ENCODE peak calls at places on chromosomes 5 and 9, in seven cellular contexts. H is mammary epithelial cell, I is PC-9, X is MM.1S, Y is A673, D is hepatocyte, Q is HCT116. T is an unnamed sample. For H3K27me3, the result is how much of the 10 kb centered on the place peaks cover.

GRCh38 chr5:1951165-1951816 is 68.6 kb upstream of the IRX4 start:
- DNase-seq in Y (no peak), D (no peak), X (no peak), Q (no peak), H (no peak), I (no peak), T (no peak)

GRCh38 chr5:85182344-85182743 is 797.7 kb upstream of the EDIL3 start:
- DNase-seq in D (no peak), Q (no peak), H (no peak), I (no peak), Y (no peak), X (no peak), T (no peak)

GRCh38 chr5:15834596-15835245 is 334.7 kb downstream of the FBXL7 start:
- DNase-seq in I (peak), Q (no peak), H (peak), X (peak), Y (peak), D (no peak), T (peak)

GRCh38 chr5:42718591-42718990 is 38.0 kb upstream of the CCDC152 start:
- DNase-seq in I (no peak), H (peak), D (no peak), Q (no peak), X (peak), Y (no peak), T (no peak)

GRCh38 chr5:80103375-80103774 is 68.2 kb downstream of the THBS4 start:
- DNase-seq in D (no peak), I (no peak), Q (no peak), Y (no peak), X (no peak), H (no peak), T (no peak)

GRCh38 chr5:65468633-65469032 is 13.1 kb downstream of the ADAMTS6 start:
- DNase-seq in X (no peak), I (no peak), D (no peak), Q (no peak), H (no peak), Y (no peak), T (peak)

GRCh38 chr9:109074236-109074889 is 45.4 kb downstream of the TMEM245 start:
- DNase-seq in I (no peak), Q (no peak), X (no peak), Y (no peak), D (no peak), H (no peak), T (no peak)

GRCh38 chr5:65883461-65883860 is 42.9 kb upstream of the ERBIN start:
- DNase-seq in I (no peak), H (no peak), X (no peak), Y (no peak), D (no peak), Q (no peak), T (no peak)

GRCh38 chr9:127926961-127927456 is 3.6 kb downstream of the PIP5KL1 start:
- DNase-seq in D (no peak), Q (no peak), X (no peak), I (no peak), Y (no peak), H (peak), T (peak)

GRCh38 chr5:180795771-180796313 is 6.8 kb downstream of the MGAT1 start:
- DNase-seq in D (no peak), I (no peak), Y (no peak), X (no peak), H (no peak), Q (no peak), T (no peak)

GRCh38 chr9:77851862-77852602 is 179.6 kb downstream of the GNAQ start:
- DNase-seq in X (no peak), I (peak), Q (no peak), H (no peak), Y (no peak), D (no peak), T (no peak)

GRCh38 chr9:93950619-93951601 is 4.2 kb downstream of the BARX1 start:
- DNase-seq in D (peak), X (peak), Y (no peak), H (peak), I (no peak), Q (no peak), T (peak)

GRCh38 chr9:15936316-15936869 is 383.6 kb downstream of the CCDC171 start:
- DNase-seq in Q (no peak), X (no peak), Y (peak), D (no peak), H (no peak), I (no peak), T (peak)

GRCh38 chr9:34985311-34985899 is 4.1 kb upstream of the DNAJB5 start:
- DNase-seq in D (peak), X (peak), Q (peak), I (no peak), H (peak), Y (peak), T (peak)

GRCh38 chr9:36762958-36763357 is 190.3 kb downstream of the MELK start:
- DNase-seq in H (no peak), Q (no peak), Y (no peak), I (no peak), X (no peak), D (no peak), T (no peak)

GRCh38 chr5:180591249-180591887 is at the start of gene SCGB3A1:
- DNase-seq in Y (no peak), D (no peak), X (no peak), I (no peak), Q (no peak), H (no peak), T (peak)

GRCh38 chr5:68519135-68519534 is 303.6 kb downstream of the PIK3R1 start:
- DNase-seq in I (no peak), D (no peak), Y (no peak), Q (no peak), X (no peak), H (no peak), T (no peak)

GRCh38 chr5:104187656-104188055 is 625.1 kb upstream of the NUDT12 start:
- DNase-seq in X (no peak), Q (no peak), I (no peak), H (no peak), D (no peak), Y (no peak), T (no peak)

GRCh38 chr5:13771011-13771571 is 173.4 kb downstream of the DNAH5 start:
- DNase-seq in X (no peak), Y (no peak), H (peak), Q (no peak), I (no peak), D (no peak), T (peak)

GRCh38 chr5:132661231-132662003 is 3.4 kb downstream of the IL13 start:
- DNase-seq in D (no peak), X (no peak), Y (no peak), H (no peak), I (no peak), Q (no peak), T (peak)

GRCh38 chr9:126925876-126926275 is 11.3 kb downstream of the RALGPS1 start:
- DNase-seq in I (peak), X (peak), Q (no peak), D (no peak), Y (no peak), H (no peak), T (no peak)

GRCh38 chr9:1008256-1008655 is 31.8 kb downstream of the DMRT3 start:
- DNase-seq in D (no peak), Y (no peak), Q (no peak), I (no peak), H (no peak), X (no peak), T (peak)
- H3K27ac ChIP-seq in D (no peak), Y (no peak), Q (no peak), I (no peak), H (no peak), X (no peak), T (no peak)

GRCh38 chr9:1046639-1047604 is 3.2 kb upstream of the DMRT2 start:
- DNase-seq in D (no peak), Y (no peak), X (no peak), H (no peak), Q (no peak), I (no peak), T (no peak)
- TF ChIP-seq EZH2 in D (no peak), Y (no peak), X (no peak), H (peak), Q (no peak), I (no peak), T (no peak)

DNA sequence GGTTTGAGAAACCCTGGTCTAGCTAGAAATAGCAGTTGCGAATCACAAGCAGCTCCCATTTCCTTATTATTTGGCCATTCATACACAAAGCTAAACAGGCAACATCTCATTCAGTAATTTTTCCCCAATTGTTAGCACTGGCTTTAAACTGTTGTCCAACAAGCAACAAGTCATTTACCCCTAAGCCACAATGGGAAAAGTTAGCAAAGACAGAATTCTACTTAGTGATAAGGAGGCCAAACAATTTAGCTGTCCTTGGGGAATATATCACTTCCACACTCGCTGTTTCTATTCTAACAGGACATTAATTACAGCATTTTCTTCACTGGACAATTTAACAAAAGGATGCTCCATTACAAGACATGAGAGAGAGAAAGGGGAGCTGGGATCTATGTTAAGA is 2.8 kb downstream of the MYO10 start:
- DNase-seq in Q (no peak), H (no peak), D (no peak), Y (no peak), I (no peak), X (no peak), T (peak)
- H3K27me3 ChIP-seq in Q (under half), H (under half), D (under half), Y (under half), I (under half), X (under half), T (under half)

GRCh38 chr9:121736964-121737462 is 85.6 kb downstream of the DAB2IP start:
- DNase-seq in Y (no peak), D (peak), I (peak), Q (no peak), X (no peak), H (no peak), T (peak)

GRCh38 chr9:121734465-121734864 is 83.0 kb downstream of the DAB2IP start:
- DNase-seq in X (no peak), Y (no peak), Q (no peak), D (no peak), I (no peak), H (no peak), T (peak)

GRCh38 chr9:121736147-121736721 is 84.8 kb downstream of the DAB2IP start:
- DNase-seq in I (peak), X (no peak), Y (no peak), H (no peak), Q (no peak), D (peak), T (peak)

GRCh38 chr9:121735065-121735791 is 83.8 kb downstream of the DAB2IP start:
- DNase-seq in I (peak), X (no peak), Y (peak), D (peak), H (peak), Q (no peak), T (peak)

DNA sequence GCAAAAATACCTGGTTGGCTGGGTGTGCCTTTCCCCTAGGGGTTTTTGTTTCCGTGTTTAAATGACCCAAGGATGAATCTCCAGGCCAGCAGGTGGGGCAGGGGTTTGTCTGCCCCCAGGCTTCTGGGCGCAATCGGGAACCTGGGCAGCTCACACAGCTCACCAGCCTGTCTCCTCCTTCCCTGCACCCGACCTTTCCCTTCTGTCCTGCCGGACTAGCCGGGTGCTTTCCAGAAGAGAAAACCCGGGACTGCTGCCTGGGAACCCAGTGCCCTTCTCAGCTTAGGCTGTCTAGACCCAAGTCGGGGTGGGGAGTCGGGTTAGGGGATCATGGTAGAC is 84.3 kb downstream of the DAB2IP start:
- DNase-seq in Y (no peak), D (no peak), H (peak), Q (no peak), I (peak), X (no peak), T (peak)
- H3K27ac ChIP-seq in Y (no peak), D (peak), H (peak), Q (peak), I (peak), X (no peak), T (no peak)

GRCh38 chr9:130663258-130664171 is 879 bp upstream of the PRDM12 start:
- DNase-seq in I (no peak), H (no peak), Q (no peak), D (no peak), Y (no peak), X (no peak), T (peak)
- TF ChIP-seq EZH2 in I (no peak), H (peak), Q (no peak), D (peak), Y (peak), X (peak), T (peak)

DNA sequence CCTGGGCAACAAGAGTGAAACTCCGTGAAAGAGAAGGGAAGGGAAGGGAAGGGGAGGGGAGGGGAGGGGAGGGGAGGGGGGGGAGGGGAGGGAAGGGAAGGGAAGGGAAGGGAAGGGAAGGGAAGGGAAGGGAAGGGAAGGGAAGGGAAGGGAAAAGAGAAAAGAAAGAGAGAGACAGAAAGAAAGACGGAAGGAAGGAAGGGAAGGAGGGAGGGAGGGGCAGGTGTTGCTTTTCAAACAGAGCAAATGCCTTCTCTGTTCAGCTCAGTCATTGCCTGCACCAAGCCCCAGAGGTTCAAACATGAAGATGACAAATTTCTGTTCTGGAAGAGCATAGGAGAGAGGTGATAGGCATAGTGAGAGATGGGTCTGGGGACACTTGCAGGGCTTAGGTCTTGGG is 330.0 kb downstream of the DRD1 start:
- DNase-seq in Y (no peak), H (no peak), D (no peak), I (no peak), Q (no peak), X (no peak), T (no peak)
- H3K27me3 ChIP-seq in Y (under half), H (under half), D (under half), I (under half), Q (under half), X (under half), T (under half)

GRCh38 chr5:39151731-39152130 is 67.6 kb downstream of the FYB1 start:
- DNase-seq in X (no peak), H (no peak), D (no peak), Y (no peak), Q (no peak), I (no peak), T (no peak)

GRCh38 chr5:39148983-39149534 is 70.3 kb downstream of the FYB1 start:
- DNase-seq in D (no peak), X (peak), H (no peak), Q (peak), I (no peak), Y (peak), T (peak)

GRCh38 chr5:39146831-39147540 is 72.4 kb downstream of the FYB1 start:
- DNase-seq in D (no peak), I (no peak), H (no peak), X (no peak), Y (no peak), Q (no peak), T (no peak)

DNA sequence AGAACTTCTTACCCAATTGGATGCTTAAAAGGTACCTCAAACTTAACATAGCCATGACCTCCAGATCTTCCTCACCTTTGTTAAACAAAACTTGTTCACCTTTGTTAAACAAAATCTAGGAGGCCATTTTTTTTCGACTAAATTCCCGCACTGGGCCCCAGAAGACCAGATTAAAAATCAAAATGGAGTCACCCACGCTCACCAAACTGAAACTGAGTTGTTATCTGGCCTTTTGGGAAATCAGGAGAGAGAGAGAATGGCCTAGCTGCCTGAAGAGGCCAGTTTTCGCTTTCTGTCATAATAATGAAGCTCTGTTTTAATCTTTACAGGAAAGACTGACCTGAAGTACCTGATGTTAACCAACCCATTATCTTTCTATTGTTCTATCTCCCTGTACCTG is 69.4 kb downstream of the FYB1 start:
- DNase-seq in X (no peak), H (no peak), Q (no peak), I (no peak), D (no peak), Y (no peak), T (no peak)
- H3K27ac ChIP-seq in X (no peak), H (no peak), Q (no peak), I (no peak), D (no peak), Y (no peak), T (no peak)

DNA sequence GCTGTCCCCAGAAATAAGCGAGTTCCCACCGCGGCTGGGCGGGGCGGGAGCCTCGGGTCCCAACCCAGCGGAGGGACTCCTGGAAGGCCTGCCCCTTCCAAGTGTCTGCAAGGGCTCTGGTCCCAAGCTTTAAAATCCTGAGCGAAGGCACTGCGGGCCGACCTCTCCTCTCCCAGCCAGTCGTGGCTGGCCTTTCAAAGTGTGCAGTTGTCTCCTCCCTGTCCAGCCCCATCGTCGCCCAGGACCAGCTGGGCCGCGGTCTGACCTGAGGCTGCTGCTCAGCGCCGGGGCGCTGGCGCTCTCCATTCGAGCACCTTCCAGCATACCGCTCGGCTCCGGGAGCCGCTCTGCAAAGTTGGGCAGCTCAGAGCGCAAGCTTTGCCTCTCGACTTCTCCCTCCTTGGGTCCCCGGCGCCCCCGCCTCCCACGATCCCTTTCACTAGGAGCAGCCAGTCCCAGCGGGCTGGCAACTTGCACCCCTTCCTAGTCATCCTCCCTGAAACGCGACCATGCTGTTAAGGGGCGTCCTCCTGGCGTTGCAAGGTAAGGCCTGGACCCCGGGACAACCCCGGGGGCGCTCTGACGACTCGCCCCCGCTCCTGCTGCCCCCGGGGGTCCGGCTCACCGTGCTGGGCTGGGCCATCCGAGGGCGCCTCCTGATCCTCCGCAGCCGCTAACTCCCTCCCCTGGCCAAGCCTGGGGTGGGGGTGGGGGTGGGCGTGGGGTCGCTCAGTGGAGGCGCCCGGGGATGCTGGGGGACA is at the start of gene MAMDC2:
- DNase-seq in D (peak), Q (no peak), Y (no peak), X (peak), I (no peak), H (peak), T (peak)
- TF ChIP-seq EZH2 in D (peak), Q (no peak), Y (peak), X (no peak), I (no peak), H (no peak), T (no peak)